ENCODE peak calls at places on chromosomes 11 and 22, in seven cellular contexts. E is foreskin fibroblast, G is omental fat pad, U is neural crest cell, P is lower leg skin, H is left ventricle myocardium inferior, D is upper lobe of right lung. K is an unnamed sample.

GRCh38 chr11:71182791-71183556 is 69.4 kb downstream of the SHANK2 start:
- DNase-seq in E (no peak), P (peak; percentile 61), D (no peak), H (no peak), U (no peak), G (no peak), K (no peak)

GRCh38 chr22:46041642-46042041 is 64.7 kb upstream of the WNT7B start:
- DNase-seq in G (peak; percentile 11), D (no peak), H (no peak), E (no peak), U (no peak), P (no peak), K (no peak)

GRCh38 chr11:117525866-117526265 is 198.2 kb downstream of the CEP164 start:
- DNase-seq in E (no peak), G (no peak), P (no peak), H (no peak), U (no peak), D (no peak), K (no peak)

GRCh38 chr11:121137005-121137404 is 36.0 kb downstream of the TECTA start:
- DNase-seq in D (no peak), G (no peak), U (no peak), E (no peak), H (no peak), P (no peak), K (no peak)

GRCh38 chr22:44944891-44945600 is 64.8 kb downstream of the PHF21B start:
- DNase-seq in E (no peak), P (no peak), D (no peak), H (no peak), G (no peak), U (no peak), K (no peak)

GRCh38 chr11:43278302-43278956 is 33.4 kb upstream of the API5 start:
- DNase-seq in H (no peak), P (no peak), U (no peak), E (peak; percentile 22), D (no peak), G (no peak), K (no peak)

GRCh38 chr11:820655-821512 is 2.2 kb downstream of the PNPLA2 start:
- DNase-seq in U (no peak), P (peak; percentile 95), D (peak; percentile 90), H (peak; percentile 82), E (peak; percentile 89), G (no peak), K (peak; percentile 86)

GRCh38 chr11:111936045-111936400 is 1.1 kb upstream of the DIXDC1 start:
- DNase-seq in D (no peak), H (no peak), G (no peak), P (no peak), E (no peak), U (no peak), K (no peak)

GRCh38 chr11:124078591-124078990 is 36.7 kb upstream of the VWA5A start:
- DNase-seq in U (no peak), P (no peak), D (no peak), E (no peak), G (no peak), H (no peak), K (no peak)

GRCh38 chr22:46969491-46969890 is 207.0 kb downstream of the TBC1D22A start:
- DNase-seq in G (no peak), U (no peak), P (peak; percentile 21), D (no peak), H (no peak), E (no peak), K (no peak)

GRCh38 chr11:118790357-118791014 is 478 bp downstream of the DDX6 start:
- DNase-seq in E (peak; percentile 79), G (peak; percentile 38), D (no peak), U (peak; percentile 51), H (peak; percentile 58), P (peak; percentile 93), K (no peak)

GRCh38 chr11:8019671-8020597 is 32.8 kb downstream of the EIF3F start:
- DNase-seq in H (no peak), G (no peak), U (no peak), D (peak; percentile 63), E (peak; percentile 79), P (peak; percentile 80), K (no peak)

GRCh38 chr11:18046116-18046777 is at the start of gene TPH1:
- DNase-seq in H (peak; percentile 26), D (peak; percentile 79), E (peak; percentile 69), G (peak; percentile 34), U (peak; percentile 51), P (peak; percentile 86), K (peak; percentile 9)

GRCh38 chr22:33875316-33875715 is 45.0 kb downstream of the LARGE1 start:
- DNase-seq in D (no peak), P (no peak), E (no peak), G (no peak), U (no peak), H (peak; percentile 27), K (no peak)

GRCh38 chr11:75813622-75814039 is 1.4 kb upstream of the UVRAG start:
- DNase-seq in D (no peak), G (no peak), H (no peak), P (no peak), U (no peak), E (peak; percentile 28), K (no peak)

GRCh38 chr11:83007909-83008580 is 63.7 kb downstream of the RAB30 start:
- DNase-seq in D (peak; percentile 67), U (peak; percentile 22), H (peak; percentile 55), G (no peak), E (peak; percentile 30), P (no peak), K (no peak)

GRCh38 chr22:24485170-24485569 is 10.0 kb upstream of the UPB1 start:
- DNase-seq in P (no peak), G (no peak), E (no peak), U (no peak), D (no peak), H (no peak), K (no peak)

GRCh38 chr22:24486501-24486921 is 8.6 kb upstream of the UPB1 start:
- DNase-seq in G (no peak), U (no peak), D (no peak), H (no peak), E (peak; percentile 52), P (no peak), K (no peak)

GRCh38 chr22:24482998-24483397 is 12.1 kb upstream of the UPB1 start:
- DNase-seq in U (no peak), G (no peak), D (no peak), E (no peak), P (no peak), H (no peak), K (no peak)

GRCh38 chr22:24483966-24484545 is 11.1 kb upstream of the UPB1 start:
- DNase-seq in H (no peak), D (no peak), G (no peak), U (no peak), P (no peak), E (no peak), K (no peak)

GRCh38 chr22:24485608-24486007 is 9.5 kb upstream of the UPB1 start:
- DNase-seq in P (no peak), H (no peak), D (no peak), U (no peak), E (no peak), G (no peak), K (no peak)
- TF ChIP-seq CTCF in P (no peak), H (peak; percentile 68), D (peak; percentile 35), U (no peak), E (peak; percentile 3), G (no peak), K (no peak)

GRCh38 chr11:46827995-46828394 is 18.1 kb downstream of the CKAP5 start:
- DNase-seq in G (no peak), H (no peak), P (no peak), E (peak; percentile 43), D (no peak), U (no peak), K (no peak)

DNA sequence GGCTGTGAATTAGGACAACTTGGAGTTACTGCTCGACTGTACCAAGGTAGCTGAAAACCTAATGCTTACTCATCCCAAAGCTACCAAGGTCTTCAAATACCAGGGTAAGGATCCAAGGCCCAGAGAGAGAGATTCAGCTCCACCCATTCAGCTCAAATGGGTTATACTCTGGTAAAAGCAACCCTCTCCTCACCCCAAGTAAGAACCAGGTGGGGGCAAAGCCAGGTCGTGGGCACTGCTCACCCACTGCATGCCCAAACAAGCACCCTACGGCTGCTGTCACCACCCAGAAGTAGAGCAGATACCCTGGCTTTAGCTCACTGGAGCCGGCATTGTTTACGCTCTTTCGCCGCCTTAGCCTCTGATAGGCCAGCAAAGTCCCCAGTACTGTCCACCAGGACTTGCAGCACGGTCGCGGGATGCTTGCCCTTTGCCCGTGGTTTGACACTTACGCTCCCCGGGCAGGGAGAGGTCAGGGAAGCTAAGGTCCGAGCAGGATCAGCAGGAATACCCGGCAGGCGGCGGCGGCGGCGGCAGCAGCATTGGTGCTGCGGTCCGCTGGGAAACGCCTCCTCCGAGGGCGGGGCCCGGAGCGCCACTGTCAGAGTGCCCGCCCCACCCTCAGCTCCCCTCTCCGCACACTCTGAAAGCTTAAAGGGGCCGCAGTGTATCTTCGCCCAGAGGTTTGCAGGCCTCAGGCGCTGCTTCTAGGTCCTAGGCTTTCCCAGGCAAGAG is 19.6 kb downstream of the CKAP5 start:
- DNase-seq in U (peak; percentile 72), P (peak; percentile 96), E (peak; percentile 93), G (peak; percentile 63), D (peak; percentile 90), H (peak; percentile 89), K (peak; percentile 29)
- TF ChIP-seq CTCF in U (no peak), P (no peak), E (no peak), G (no peak), D (no peak), H (peak; percentile 43), K (no peak)

DNA sequence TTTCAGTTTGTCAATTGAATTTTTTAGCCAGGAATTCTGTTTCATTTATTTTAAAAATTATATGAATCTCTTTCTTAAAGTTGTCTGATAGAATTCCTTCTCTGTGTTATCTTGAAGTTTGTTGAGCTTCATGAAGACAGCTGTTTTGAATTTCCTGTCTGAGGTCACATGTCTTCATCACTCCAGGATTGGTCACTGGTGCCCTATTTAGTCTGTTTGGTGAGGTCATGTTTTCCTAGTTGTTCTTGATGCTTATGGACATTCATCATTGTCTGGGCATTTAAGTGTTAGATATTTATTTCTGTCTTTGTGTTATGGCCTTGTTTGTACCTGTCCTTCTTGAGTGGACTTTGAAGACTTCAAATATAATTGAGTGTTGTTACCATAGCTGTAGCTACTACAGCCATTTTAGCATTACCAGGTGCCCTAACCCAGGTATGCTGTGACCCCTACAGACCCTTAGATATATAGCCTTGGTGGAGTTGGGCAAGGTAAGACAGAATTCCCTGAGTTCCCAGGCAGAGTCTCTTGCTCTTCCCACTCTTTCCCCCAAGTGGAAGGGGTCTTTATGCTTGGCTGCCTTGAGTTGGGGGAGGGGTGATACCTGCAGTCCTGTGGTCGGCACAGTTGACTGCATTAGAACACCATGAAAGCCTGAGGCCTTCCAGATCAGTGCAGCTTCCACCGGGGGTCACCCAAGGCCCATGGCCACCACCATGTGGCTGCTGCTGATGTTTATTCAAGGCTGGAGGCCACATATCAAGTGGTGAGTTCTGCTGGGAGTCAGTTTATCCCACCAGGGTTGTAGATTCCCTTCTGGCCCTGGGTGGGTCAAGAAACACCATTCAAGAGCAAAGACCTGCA is 229.6 kb downstream of the DYNC2H1 start:
- DNase-seq in E (peak; percentile 83), U (no peak), P (no peak), H (no peak), D (no peak), G (no peak), K (no peak)
- TF ChIP-seq CTCF in E (no peak), U (no peak), P (no peak), H (no peak), D (no peak), G (no peak), K (no peak)

DNA sequence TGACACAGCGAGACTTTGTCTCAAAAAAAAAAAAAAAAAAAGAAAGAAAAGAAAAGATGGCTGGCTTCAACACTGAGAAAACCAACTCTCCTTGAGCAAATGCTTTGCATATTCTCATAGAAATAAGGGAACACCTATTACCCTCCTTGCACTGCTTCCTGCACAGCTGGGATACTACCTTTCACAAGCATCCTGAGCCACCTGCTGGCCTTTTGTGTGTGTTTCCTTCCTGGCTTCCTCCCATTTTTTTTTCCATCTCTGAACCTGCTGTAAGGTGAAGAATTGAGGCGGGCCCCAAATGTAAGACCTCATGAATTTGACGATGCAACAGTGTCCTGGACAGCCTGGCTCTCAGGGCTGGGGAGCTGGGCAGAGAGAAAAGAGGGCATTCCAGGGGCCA is 1.9 kb upstream of the RFPL3 start:
- DNase-seq in H (no peak), U (no peak), P (no peak), D (no peak), E (no peak), G (no peak), K (no peak)
- TF ChIP-seq CTCF in H (peak; percentile 22), U (peak; percentile 44), P (no peak), D (no peak), E (no peak), G (no peak), K (no peak)